ENCODE peak calls at places on chromosomes 5 and 9, in seven cellular contexts. One of them, this sample, is unnamed. For H3K27me3, the result is how much of the 10 kb centered on the place peaks cover.

GRCh38 chr9:111622626-111623025 is 8.5 kb upstream of the DNAJC25 start:
- DNase-seq in Panc1: no peak
- DNase-seq in SK-N-SH: no peak
- DNase-seq in HCT116: no peak
- DNase-seq in GM23338: no peak
- DNase-seq in HepG2: peak
- DNase-seq in K562: no peak
- DNase-seq in this sample: no peak

GRCh38 chr5:82405618-82406199 is 127.6 kb upstream of the RPS23 start:
- DNase-seq in Panc1: no peak
- DNase-seq in SK-N-SH: no peak
- DNase-seq in HCT116: no peak
- DNase-seq in GM23338: no peak
- DNase-seq in HepG2: peak
- DNase-seq in K562: no peak
- DNase-seq in this sample: no peak

GRCh38 chr9:94911211-94911610 is 184.7 kb downstream of the AOPEP start:
- DNase-seq in Panc1: no peak
- DNase-seq in SK-N-SH: no peak
- DNase-seq in HCT116: no peak
- DNase-seq in GM23338: no peak
- DNase-seq in HepG2: no peak
- DNase-seq in K562: no peak
- DNase-seq in this sample: no peak

GRCh38 chr9:131656356-131657030 is 83.4 kb downstream of the RAPGEF1 start:
- DNase-seq in Panc1: no peak
- DNase-seq in SK-N-SH: no peak
- DNase-seq in HCT116: no peak
- DNase-seq in GM23338: no peak
- DNase-seq in HepG2: no peak
- DNase-seq in K562: no peak
- DNase-seq in this sample: peak

GRCh38 chr5:150350524-150351344 is 6.8 kb upstream of the TCOF1 start:
- DNase-seq in Panc1: peak
- DNase-seq in SK-N-SH: peak
- DNase-seq in HCT116: peak
- DNase-seq in GM23338: peak
- DNase-seq in HepG2: peak
- DNase-seq in K562: peak
- DNase-seq in this sample: peak

GRCh38 chr5:96941140-96941539 is 5.3 kb downstream of the LNPEP start:
- DNase-seq in Panc1: no peak
- DNase-seq in SK-N-SH: no peak
- DNase-seq in HCT116: no peak
- DNase-seq in GM23338: no peak
- DNase-seq in HepG2: no peak
- DNase-seq in K562: no peak
- DNase-seq in this sample: no peak

GRCh38 chr5:164354138-164354751 is 848.8 kb downstream of the MAT2B start:
- DNase-seq in Panc1: no peak
- DNase-seq in SK-N-SH: no peak
- DNase-seq in HCT116: no peak
- DNase-seq in GM23338: no peak
- DNase-seq in HepG2: no peak
- DNase-seq in K562: no peak
- DNase-seq in this sample: no peak

GRCh38 chr5:33937017-33937699 is 972 bp downstream of the RXFP3 start:
- DNase-seq in Panc1: no peak
- DNase-seq in SK-N-SH: peak
- DNase-seq in HCT116: no peak
- DNase-seq in GM23338: no peak
- DNase-seq in HepG2: no peak
- DNase-seq in K562: no peak
- DNase-seq in this sample: no peak

GRCh38 chr9:108086624-108087023 is 597.1 kb upstream of the KLF4 start:
- DNase-seq in Panc1: no peak
- DNase-seq in SK-N-SH: no peak
- DNase-seq in HCT116: no peak
- DNase-seq in GM23338: peak
- DNase-seq in HepG2: no peak
- DNase-seq in K562: no peak
- DNase-seq in this sample: no peak

GRCh38 chr5:161149078-161149477 is 297.1 kb upstream of the ATP10B start:
- DNase-seq in Panc1: no peak
- DNase-seq in SK-N-SH: no peak
- DNase-seq in HCT116: no peak
- DNase-seq in GM23338: no peak
- DNase-seq in HepG2: no peak
- DNase-seq in K562: no peak
- DNase-seq in this sample: no peak

GRCh38 chr9:114968710-114969109 is 38.3 kb upstream of the TNFSF8 start:
- DNase-seq in Panc1: no peak
- DNase-seq in SK-N-SH: no peak
- DNase-seq in HCT116: no peak
- DNase-seq in GM23338: no peak
- DNase-seq in HepG2: no peak
- DNase-seq in K562: no peak
- DNase-seq in this sample: no peak

GRCh38 chr9:122126340-122127333 is 32.9 kb downstream of the NDUFA8 start:
- DNase-seq in Panc1: no peak
- DNase-seq in SK-N-SH: peak
- DNase-seq in HCT116: no peak
- DNase-seq in GM23338: peak
- DNase-seq in HepG2: peak
- DNase-seq in K562: peak
- DNase-seq in this sample: no peak

GRCh38 chr5:150438873-150439546 is 10.5 kb downstream of the RPS14 start:
- DNase-seq in Panc1: no peak
- DNase-seq in SK-N-SH: peak
- DNase-seq in HCT116: no peak
- DNase-seq in GM23338: peak
- DNase-seq in HepG2: peak
- DNase-seq in K562: peak
- DNase-seq in this sample: no peak

GRCh38 chr5:167332291-167332690 is 959.2 kb upstream of the WWC1 start:
- DNase-seq in Panc1: no peak
- DNase-seq in SK-N-SH: no peak
- DNase-seq in HCT116: no peak
- DNase-seq in GM23338: no peak
- DNase-seq in HepG2: no peak
- DNase-seq in K562: no peak
- DNase-seq in this sample: no peak

GRCh38 chr9:20558609-20559016 is 63.7 kb downstream of the MLLT3 start:
- DNase-seq in Panc1: no peak
- DNase-seq in SK-N-SH: no peak
- DNase-seq in HCT116: no peak
- DNase-seq in GM23338: peak
- DNase-seq in HepG2: no peak
- DNase-seq in K562: no peak
- DNase-seq in this sample: no peak

GRCh38 chr5:136042665-136043121 is 13.9 kb downstream of the TGFBI start:
- DNase-seq in Panc1: no peak
- DNase-seq in SK-N-SH: no peak
- DNase-seq in HCT116: no peak
- DNase-seq in GM23338: no peak
- DNase-seq in HepG2: peak
- DNase-seq in K562: no peak
- DNase-seq in this sample: no peak

GRCh38 chr9:109453210-109453842 is 44.8 kb downstream of the PTPN3 start:
- DNase-seq in Panc1: no peak
- DNase-seq in SK-N-SH: peak
- DNase-seq in HCT116: no peak
- DNase-seq in GM23338: no peak
- DNase-seq in HepG2: no peak
- DNase-seq in K562: no peak
- DNase-seq in this sample: no peak

GRCh38 chr5:138963763-138964371 is 88.7 kb upstream of the LRRTM2 start:
- DNase-seq in Panc1: no peak
- DNase-seq in SK-N-SH: no peak
- DNase-seq in HCT116: no peak
- DNase-seq in GM23338: no peak
- DNase-seq in HepG2: peak
- DNase-seq in K562: no peak
- DNase-seq in this sample: no peak

GRCh38 chr9:108634669-108635462 is 220.9 kb downstream of the ACTL7B start:
- DNase-seq in Panc1: no peak
- DNase-seq in SK-N-SH: no peak
- DNase-seq in HCT116: peak
- DNase-seq in GM23338: no peak
- DNase-seq in HepG2: no peak
- DNase-seq in K562: no peak
- DNase-seq in this sample: no peak

DNA sequence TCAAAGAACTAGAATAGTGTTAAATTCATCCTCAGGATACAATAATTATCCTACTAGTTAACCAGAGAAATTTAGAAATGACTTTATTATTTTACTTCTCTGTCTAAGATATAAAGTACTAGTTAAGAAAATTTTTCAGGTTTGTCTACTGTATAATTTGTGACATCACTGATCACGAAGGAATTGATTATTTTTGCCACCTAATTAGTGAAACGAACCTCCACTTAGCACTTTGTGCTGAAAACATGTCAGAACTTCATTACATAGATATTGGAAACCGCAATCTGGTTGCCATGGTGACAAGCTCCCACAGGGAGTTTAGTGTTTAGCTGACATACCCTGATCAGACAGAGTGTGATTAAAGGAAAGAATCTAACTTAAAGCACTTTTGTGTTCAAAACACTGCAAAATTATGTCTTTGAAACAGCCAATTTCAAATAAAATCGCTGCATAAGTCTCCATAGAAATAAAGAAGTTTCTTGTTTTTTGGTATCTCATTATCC is 668.4 kb upstream of the CCNG1 start:
- DNase-seq in Panc1: no peak
- DNase-seq in SK-N-SH: no peak
- DNase-seq in HCT116: no peak
- DNase-seq in GM23338: peak
- DNase-seq in HepG2: no peak
- DNase-seq in K562: no peak
- DNase-seq in this sample: no peak
- TF ChIP-seq REST in Panc1: no peak
- TF ChIP-seq REST in SK-N-SH: no peak
- TF ChIP-seq REST in HCT116: no peak
- TF ChIP-seq REST in GM23338: no peak
- TF ChIP-seq REST in HepG2: no peak
- TF ChIP-seq REST in K562: no peak
- TF ChIP-seq REST in this sample: no peak

DNA sequence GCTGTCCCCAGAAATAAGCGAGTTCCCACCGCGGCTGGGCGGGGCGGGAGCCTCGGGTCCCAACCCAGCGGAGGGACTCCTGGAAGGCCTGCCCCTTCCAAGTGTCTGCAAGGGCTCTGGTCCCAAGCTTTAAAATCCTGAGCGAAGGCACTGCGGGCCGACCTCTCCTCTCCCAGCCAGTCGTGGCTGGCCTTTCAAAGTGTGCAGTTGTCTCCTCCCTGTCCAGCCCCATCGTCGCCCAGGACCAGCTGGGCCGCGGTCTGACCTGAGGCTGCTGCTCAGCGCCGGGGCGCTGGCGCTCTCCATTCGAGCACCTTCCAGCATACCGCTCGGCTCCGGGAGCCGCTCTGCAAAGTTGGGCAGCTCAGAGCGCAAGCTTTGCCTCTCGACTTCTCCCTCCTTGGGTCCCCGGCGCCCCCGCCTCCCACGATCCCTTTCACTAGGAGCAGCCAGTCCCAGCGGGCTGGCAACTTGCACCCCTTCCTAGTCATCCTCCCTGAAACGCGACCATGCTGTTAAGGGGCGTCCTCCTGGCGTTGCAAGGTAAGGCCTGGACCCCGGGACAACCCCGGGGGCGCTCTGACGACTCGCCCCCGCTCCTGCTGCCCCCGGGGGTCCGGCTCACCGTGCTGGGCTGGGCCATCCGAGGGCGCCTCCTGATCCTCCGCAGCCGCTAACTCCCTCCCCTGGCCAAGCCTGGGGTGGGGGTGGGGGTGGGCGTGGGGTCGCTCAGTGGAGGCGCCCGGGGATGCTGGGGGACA is at the start of gene MAMDC2:
- DNase-seq in Panc1: no peak
- DNase-seq in SK-N-SH: peak
- DNase-seq in HCT116: no peak
- DNase-seq in GM23338: peak
- DNase-seq in HepG2: no peak
- DNase-seq in K562: no peak
- DNase-seq in this sample: no peak
- H3K27me3 ChIP-seq in Panc1: under half
- H3K27me3 ChIP-seq in SK-N-SH: under half
- H3K27me3 ChIP-seq in HCT116: under half
- H3K27me3 ChIP-seq in GM23338: under half
- H3K27me3 ChIP-seq in HepG2: half or more
- H3K27me3 ChIP-seq in K562: under half
- H3K27me3 ChIP-seq in this sample: under half

DNA sequence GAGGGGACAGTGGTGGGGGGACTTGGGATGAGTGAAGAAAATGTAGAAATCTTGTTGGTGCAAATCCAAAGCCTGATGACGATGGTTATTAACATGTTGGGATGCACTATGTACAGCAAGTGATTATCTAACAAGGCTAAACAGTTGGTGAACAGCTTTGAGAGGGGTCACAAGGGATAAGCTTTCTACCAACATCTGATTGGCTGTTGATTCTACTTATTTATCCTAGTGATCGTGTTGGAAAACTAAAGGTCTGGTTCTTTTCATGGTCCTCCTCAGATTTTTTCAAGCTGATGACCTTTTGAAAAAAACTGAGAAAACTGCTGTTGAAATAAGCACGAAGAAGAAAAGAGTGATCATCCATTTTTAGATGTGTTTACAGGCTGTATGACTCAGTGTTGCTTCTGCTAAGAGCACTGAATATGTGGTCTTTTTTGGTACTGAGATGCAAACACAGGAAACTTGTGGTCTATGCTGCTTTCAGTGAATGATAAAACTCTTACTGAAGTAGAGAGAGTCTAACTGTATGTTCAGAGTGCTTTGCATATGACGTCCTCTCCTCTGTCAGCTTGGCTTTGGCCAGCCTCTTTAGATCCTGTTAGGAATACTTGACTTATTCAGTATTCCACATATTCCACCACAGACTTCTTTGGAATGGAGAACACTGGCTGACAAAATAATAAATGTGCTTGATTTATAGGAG is 174.8 kb downstream of the SLF1 start:
- DNase-seq in Panc1: no peak
- DNase-seq in SK-N-SH: no peak
- DNase-seq in HCT116: no peak
- DNase-seq in GM23338: no peak
- DNase-seq in HepG2: no peak
- DNase-seq in K562: no peak
- DNase-seq in this sample: peak
- TF ChIP-seq REST in Panc1: no peak
- TF ChIP-seq REST in SK-N-SH: no peak
- TF ChIP-seq REST in HCT116: no peak
- TF ChIP-seq REST in GM23338: no peak
- TF ChIP-seq REST in HepG2: no peak
- TF ChIP-seq REST in K562: no peak
- TF ChIP-seq REST in this sample: no peak

DNA sequence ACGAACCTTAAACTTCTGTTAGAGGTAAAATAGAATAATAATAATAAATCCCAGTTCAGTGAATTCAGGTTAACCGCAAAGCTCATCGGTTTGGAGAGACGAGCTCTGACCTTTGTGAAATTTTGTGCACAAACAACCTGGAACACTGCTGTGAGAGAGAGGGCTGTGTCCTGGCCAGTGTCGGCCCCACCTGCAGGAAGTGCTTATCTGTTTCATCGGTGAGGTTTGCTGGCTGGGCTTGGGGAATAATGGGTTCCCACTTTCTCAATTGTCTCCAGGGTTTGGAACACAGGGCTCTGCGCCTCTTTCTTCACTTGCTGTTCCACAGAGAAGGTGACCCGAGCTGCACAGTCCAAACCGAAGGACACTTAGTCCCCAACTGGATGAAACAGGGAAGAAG is 19.3 kb upstream of the CLPTM1L start:
- DNase-seq in Panc1: no peak
- DNase-seq in SK-N-SH: no peak
- DNase-seq in HCT116: no peak
- DNase-seq in GM23338: no peak
- DNase-seq in HepG2: no peak
- DNase-seq in K562: no peak
- DNase-seq in this sample: no peak
- H3K27me3 ChIP-seq in Panc1: under half
- H3K27me3 ChIP-seq in SK-N-SH: half or more
- H3K27me3 ChIP-seq in HCT116: under half
- H3K27me3 ChIP-seq in GM23338: under half
- H3K27me3 ChIP-seq in HepG2: half or more
- H3K27me3 ChIP-seq in K562: half or more
- H3K27me3 ChIP-seq in this sample: under half